ENCODE peak calls at places on chromosome 19, in four cellular contexts. F, W, P and Z are unnamed samples.
A peak's percentile ranks its signal among the peaks of the same experiment; 100 is the strongest.

GRCh38 chr19:6064016-6064702 is 46.1 kb downstream of the RFX2 start:
- DNase-seq in W (no peak), F (peak; percentile 32), P (no peak), Z (no peak)

GRCh38 chr19:58466089-58466759 is 656 bp upstream of the ZNF324 start:
- DNase-seq in W (no peak), F (no peak), P (no peak), Z (no peak)

GRCh38 chr19:52592301-52592700 is 22.2 kb downstream of the ZNF701 start:
- DNase-seq in F (no peak), P (no peak), W (no peak), Z (no peak)

GRCh38 chr19:12156254-12157058 is at the start of gene ZNF625:
- DNase-seq in W (peak; percentile 95), F (peak; percentile 93), P (peak; percentile 89), Z (peak; percentile 77)

GRCh38 chr19:42422576-42423461 is 4.4 kb downstream of the LIPE start:
- DNase-seq in F (peak; percentile 11), P (no peak), W (no peak), Z (no peak)

GRCh38 chr19:27974082-27974513 is 1238.9 kb downstream of the UQCRFS1 start:
- DNase-seq in W (no peak), F (peak; percentile 56), P (peak; percentile 41), Z (peak; percentile 72)

GRCh38 chr19:15463865-15464371 is 426 bp downstream of the RASAL3 start:
- DNase-seq in F (no peak), W (no peak), P (no peak), Z (no peak)

GRCh38 chr19:10508707-10509106 is 5.6 kb upstream of the KEAP1 start:
- DNase-seq in P (no peak), W (no peak), F (no peak), Z (no peak)

GRCh38 chr19:39160523-39160861 is 34.9 kb downstream of the PAK4 start:
- DNase-seq in F (peak; percentile 64), P (peak; percentile 42), W (no peak), Z (no peak)

GRCh38 chr19:35013047-35013819 is 13.1 kb downstream of the GRAMD1A start:
- DNase-seq in P (peak; percentile 19), W (peak; percentile 80), F (peak; percentile 47), Z (no peak)

GRCh38 chr19:5312058-5312457 is 28.6 kb downstream of the PTPRS start:
- DNase-seq in F (no peak), P (no peak), W (no peak), Z (no peak)

GRCh38 chr19:42280761-42281174 is 11.7 kb downstream of the CIC start:
- DNase-seq in F (peak; percentile 76), W (no peak), P (peak; percentile 64), Z (no peak)

GRCh38 chr19:30227661-30228112 is 144.5 kb upstream of the ZNF536 start:
- DNase-seq in F (peak; percentile 59), W (peak; percentile 89), P (peak; percentile 12), Z (no peak)

GRCh38 chr19:55683449-55684261 is 8.6 kb downstream of the EPN1 start:
- DNase-seq in W (no peak), P (no peak), F (no peak), Z (no peak)

GRCh38 chr19:34386645-34387445 is 17.4 kb upstream of the PDCD2L start:
- DNase-seq in W (no peak), P (no peak), F (no peak), Z (no peak)

GRCh38 chr19:42281175-42282035 is 12.4 kb downstream of the CIC start:
- DNase-seq in W (peak; percentile 70), F (peak; percentile 75), P (peak; percentile 59), Z (peak; percentile 66)

GRCh38 chr19:16301999-16302694 is 22.5 kb upstream of the KLF2 start:
- DNase-seq in F (peak; percentile 78), W (no peak), P (peak; percentile 64), Z (no peak)

GRCh38 chr19:47049307-47049700 is 880 bp upstream of the TMEM160 start:
- DNase-seq in W (no peak), P (peak; percentile 63), F (peak; percentile 74), Z (peak; percentile 97)

GRCh38 chr19:6668696-6669095 is 1.3 kb downstream of the TNFSF14 start:
- DNase-seq in F (no peak), W (no peak), P (no peak), Z (no peak)

GRCh38 chr19:51712461-51713081 is 11.2 kb downstream of the HAS1 start:
- DNase-seq in W (no peak), P (no peak), F (peak; percentile 52), Z (no peak)

GRCh38 chr19:3573162-3573857 is 566 bp downstream of the HMG20B start:
- DNase-seq in P (no peak), F (no peak), W (peak; percentile 46), Z (no peak)

GRCh38 chr19:35213678-35214632 is 14.6 kb downstream of the FAM187B start:
- DNase-seq in W (peak; percentile 77), P (peak; percentile 7), F (peak; percentile 20), Z (peak; percentile 90)

GRCh38 chr19:50416034-50416814 is 2.5 kb upstream of the SPIB start:
- DNase-seq in W (no peak), F (no peak), P (no peak), Z (no peak)

GRCh38 chr19:588758-589692 is 656 bp upstream of the HCN2 start:
- DNase-seq in F (no peak), W (peak; percentile 46), P (no peak), Z (no peak)

GRCh38 chr19:3882041-3882384 is 1.5 kb downstream of the ATCAY start:
- DNase-seq in P (no peak), F (no peak), W (no peak), Z (no peak)

GRCh38 chr19:3207466-3208242 is 16.8 kb upstream of the CELF5 start:
- DNase-seq in P (no peak), F (no peak), W (no peak), Z (no peak)

GRCh38 chr19:10454267-10454666 is 33.9 kb downstream of the PDE4A start:
- DNase-seq in P (no peak), W (peak; percentile 54), F (no peak), Z (no peak)

GRCh38 chr19:10991521-10992081 is 30.8 kb downstream of the SMARCA4 start:
- DNase-seq in W (no peak), P (no peak), F (no peak), Z (no peak)

GRCh38 chr19:24127601-24128000 is 40.6 kb downstream of the ZNF254 start:
- DNase-seq in W (no peak), P (no peak), F (no peak), Z (no peak)

GRCh38 chr19:18000981-18001836 is 6.8 kb upstream of the ARRDC2 start:
- DNase-seq in W (peak; percentile 68), F (peak; percentile 80), P (peak; percentile 60), Z (no peak)

GRCh38 chr19:50667177-50667758 is 18.0 kb downstream of the C19orf81 start:
- DNase-seq in W (no peak), P (no peak), F (no peak), Z (no peak)

GRCh38 chr19:11483176-11484111 is 2.6 kb upstream of the ELAVL3 start:
- DNase-seq in P (no peak), F (no peak), W (no peak), Z (no peak)

DNA sequence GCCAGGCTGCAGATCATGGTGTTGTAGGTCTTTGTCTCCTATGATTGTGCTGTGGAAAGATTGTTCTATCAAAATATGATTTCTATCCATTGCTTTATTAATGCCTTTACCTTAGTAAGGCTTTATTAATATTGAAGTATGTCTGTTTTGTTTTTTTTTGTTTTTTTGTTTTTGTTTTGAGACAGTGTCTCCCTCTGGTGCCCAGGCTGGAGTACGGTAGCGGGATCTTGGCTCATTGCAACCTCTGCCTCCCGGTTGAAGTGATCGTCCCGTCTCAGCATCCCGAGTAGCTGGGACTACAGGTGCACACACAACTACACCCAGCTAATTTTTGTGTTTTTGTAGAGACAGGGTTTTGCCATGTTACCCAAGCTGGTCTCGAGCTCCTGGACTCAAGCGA is 7.7 kb downstream of the IRGC start:
- DNase-seq in W (no peak), F (no peak), P (no peak), Z (no peak)
- TF ChIP-seq CTCF in W (peak; percentile 4), F (peak; percentile 16), P (no peak), Z (peak; percentile 25)

GRCh38 chr19:45793178-45793564 is 526 bp upstream of the DMWD start:
- DNase-seq in W (no peak), P (no peak), F (no peak), Z (no peak)
- H3K4me3 ChIP-seq in W (peak overlapping the region; percentile 31), P (no peak overlapping the region), F (peak overlapping the region; percentile 33), Z (peak overlapping the region; percentile 11)

DNA sequence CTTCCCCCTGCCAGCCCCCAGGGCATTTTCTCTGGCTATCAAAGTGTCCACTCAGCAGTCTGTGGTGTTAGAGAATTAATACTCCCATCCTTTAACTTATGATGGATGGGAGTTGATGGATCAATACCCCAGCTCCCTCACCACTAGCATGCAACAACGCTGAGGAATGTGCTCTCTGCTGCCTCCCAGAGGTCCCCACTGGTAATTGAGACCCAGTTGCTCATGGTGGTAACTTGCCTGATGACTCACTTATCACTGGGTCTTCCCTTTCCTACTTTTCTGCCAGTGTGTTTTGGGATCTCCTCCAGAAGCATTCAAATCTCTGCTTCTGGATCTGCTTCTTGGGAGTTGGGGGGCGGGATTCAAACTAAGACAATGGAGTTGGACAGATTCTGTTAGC is 20.3 kb upstream of the CACNA1A start:
- DNase-seq in W (peak; percentile 28), F (peak; percentile 1), P (no peak), Z (no peak)
- TF ChIP-seq CTCF in W (peak; percentile 59), F (no peak), P (peak; percentile 20), Z (peak; percentile 36)

DNA sequence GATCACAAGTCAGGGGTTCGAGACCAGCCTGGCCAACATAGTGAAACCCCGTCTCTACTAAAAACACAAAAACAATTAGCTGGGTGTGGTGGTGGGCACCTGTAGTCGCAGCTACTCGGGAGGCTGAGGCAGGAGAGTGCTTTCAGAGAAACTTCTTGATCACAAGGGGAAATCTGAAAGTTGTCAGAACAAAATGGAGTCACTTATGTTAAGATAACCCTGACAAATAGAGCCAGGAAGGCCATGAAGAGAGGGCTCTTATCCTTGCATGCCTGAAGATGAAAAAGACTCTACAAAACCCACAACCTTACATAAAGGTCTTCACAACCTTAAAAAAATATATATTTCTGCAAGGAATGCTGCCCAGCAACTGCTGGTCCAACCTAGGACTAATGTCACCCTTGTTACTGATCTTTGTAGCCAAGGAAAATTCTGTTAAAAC is 1.2 kb downstream of the CARD8 start:
- DNase-seq in W (no peak), F (no peak), P (no peak), Z (no peak)
- H3K4me3 ChIP-seq in W (peak overlapping the region; percentile 95), F (peak overlapping the region; percentile 96), P (peak overlapping the region; percentile 98), Z (peak overlapping the region; percentile 78)

GRCh38 chr19:54047626-54048025 is 16.1 kb downstream of the VSTM1 start:
- DNase-seq in F (no peak), P (no peak), W (no peak), Z (no peak)

GRCh38 chr19:54040003-54040402 is 23.7 kb downstream of the VSTM1 start:
- DNase-seq in F (no peak), P (no peak), W (no peak), Z (no peak)

GRCh38 chr19:54042989-54043388 is 20.7 kb downstream of the VSTM1 start:
- DNase-seq in W (no peak), F (no peak), P (no peak), Z (no peak)

GRCh38 chr19:54041969-54042606 is 21.6 kb downstream of the VSTM1 start:
- DNase-seq in P (no peak), F (no peak), W (no peak), Z (no peak)

DNA sequence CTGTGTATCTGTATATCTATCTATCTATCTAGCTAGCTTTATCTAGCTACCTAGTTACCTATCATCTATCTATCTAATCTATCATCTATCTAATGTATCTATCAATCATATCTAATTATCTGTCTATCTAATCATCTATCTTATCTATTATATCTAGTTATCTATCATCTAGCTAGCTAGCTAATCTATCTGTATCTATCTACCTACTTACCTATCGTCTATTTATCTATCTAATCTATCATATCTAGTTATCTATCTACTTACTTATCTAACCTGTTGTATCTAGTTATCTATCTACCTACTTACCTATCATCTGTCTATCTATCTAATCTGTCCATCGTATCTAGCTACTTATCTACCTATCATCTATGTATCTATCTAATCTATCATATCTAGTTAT is 17.9 kb downstream of the VSTM1 start:
- DNase-seq in W (no peak), F (no peak), P (no peak), Z (no peak)
- TF ChIP-seq CTCF in W (no peak), F (no peak), P (no peak), Z (no peak)